ENCODE peak calls at places on chromosomes 16 and 17, in six cellular contexts. One of them, this sample, is unnamed.

GRCh38 chr16:66408181-66409048 is 18.7 kb upstream of the BEAN1 start:
- DNase-seq in colonic mucosa: peak; percentile 30
- DNase-seq in astrocyte of the spinal cord: peak; percentile 81
- DNase-seq in left ventricle myocardium inferior: peak; percentile 42
- DNase-seq in fibroblast of mammary gland: peak; percentile 86
- DNase-seq in CD4-positive, CD25-positive, alpha-beta regulatory T cell: no peak
- DNase-seq in this sample: no peak

GRCh38 chr16:85690469-85691064 is 1.8 kb upstream of the GINS2 start:
- DNase-seq in colonic mucosa: no peak
- DNase-seq in astrocyte of the spinal cord: no peak
- DNase-seq in left ventricle myocardium inferior: no peak
- DNase-seq in fibroblast of mammary gland: no peak
- DNase-seq in CD4-positive, CD25-positive, alpha-beta regulatory T cell: no peak
- DNase-seq in this sample: no peak

GRCh38 chr17:76268015-76268749 is 3.0 kb downstream of the UBALD2 start:
- DNase-seq in colonic mucosa: peak; percentile 77
- DNase-seq in astrocyte of the spinal cord: peak; percentile 67
- DNase-seq in left ventricle myocardium inferior: peak; percentile 84
- DNase-seq in fibroblast of mammary gland: peak; percentile 84
- DNase-seq in CD4-positive, CD25-positive, alpha-beta regulatory T cell: peak; percentile 54
- DNase-seq in this sample: no peak

GRCh38 chr17:78999947-79000395 is 9.6 kb downstream of the CANT1 start:
- DNase-seq in colonic mucosa: no peak
- DNase-seq in astrocyte of the spinal cord: no peak
- DNase-seq in left ventricle myocardium inferior: no peak
- DNase-seq in fibroblast of mammary gland: no peak
- DNase-seq in CD4-positive, CD25-positive, alpha-beta regulatory T cell: no peak
- DNase-seq in this sample: no peak

GRCh38 chr16:53502331-53503269 is at the start of gene AKTIP:
- DNase-seq in colonic mucosa: peak; percentile 80
- DNase-seq in astrocyte of the spinal cord: peak; percentile 37
- DNase-seq in left ventricle myocardium inferior: peak; percentile 37
- DNase-seq in fibroblast of mammary gland: peak; percentile 35
- DNase-seq in CD4-positive, CD25-positive, alpha-beta regulatory T cell: peak; percentile 23
- DNase-seq in this sample: no peak

GRCh38 chr16:13036600-13036999 is 135.2 kb downstream of the SHISA9 start:
- DNase-seq in colonic mucosa: peak; percentile 32
- DNase-seq in astrocyte of the spinal cord: peak; percentile 47
- DNase-seq in left ventricle myocardium inferior: peak; percentile 19
- DNase-seq in fibroblast of mammary gland: peak; percentile 34
- DNase-seq in CD4-positive, CD25-positive, alpha-beta regulatory T cell: no peak
- DNase-seq in this sample: no peak

GRCh38 chr17:751269-752001 is 629 bp downstream of the GEMIN4 start:
- DNase-seq in colonic mucosa: peak; percentile 44
- DNase-seq in astrocyte of the spinal cord: peak; percentile 34
- DNase-seq in left ventricle myocardium inferior: peak; percentile 26
- DNase-seq in fibroblast of mammary gland: peak; percentile 49
- DNase-seq in CD4-positive, CD25-positive, alpha-beta regulatory T cell: peak; percentile 28
- DNase-seq in this sample: no peak

GRCh38 chr17:34556384-34556783 is 23.0 kb upstream of the TMEM132E start:
- DNase-seq in colonic mucosa: no peak
- DNase-seq in astrocyte of the spinal cord: no peak
- DNase-seq in left ventricle myocardium inferior: no peak
- DNase-seq in fibroblast of mammary gland: peak; percentile 13
- DNase-seq in CD4-positive, CD25-positive, alpha-beta regulatory T cell: no peak
- DNase-seq in this sample: no peak

GRCh38 chr17:70127221-70127873 is 42.0 kb upstream of the KCNJ2 start:
- DNase-seq in colonic mucosa: no peak
- DNase-seq in astrocyte of the spinal cord: no peak
- DNase-seq in left ventricle myocardium inferior: no peak
- DNase-seq in fibroblast of mammary gland: no peak
- DNase-seq in CD4-positive, CD25-positive, alpha-beta regulatory T cell: no peak
- DNase-seq in this sample: no peak

GRCh38 chr16:81902025-81902424 is 109.2 kb downstream of the SDR42E1 start:
- DNase-seq in colonic mucosa: no peak
- DNase-seq in astrocyte of the spinal cord: peak; percentile 18
- DNase-seq in left ventricle myocardium inferior: no peak
- DNase-seq in fibroblast of mammary gland: no peak
- DNase-seq in CD4-positive, CD25-positive, alpha-beta regulatory T cell: no peak
- DNase-seq in this sample: no peak

DNA sequence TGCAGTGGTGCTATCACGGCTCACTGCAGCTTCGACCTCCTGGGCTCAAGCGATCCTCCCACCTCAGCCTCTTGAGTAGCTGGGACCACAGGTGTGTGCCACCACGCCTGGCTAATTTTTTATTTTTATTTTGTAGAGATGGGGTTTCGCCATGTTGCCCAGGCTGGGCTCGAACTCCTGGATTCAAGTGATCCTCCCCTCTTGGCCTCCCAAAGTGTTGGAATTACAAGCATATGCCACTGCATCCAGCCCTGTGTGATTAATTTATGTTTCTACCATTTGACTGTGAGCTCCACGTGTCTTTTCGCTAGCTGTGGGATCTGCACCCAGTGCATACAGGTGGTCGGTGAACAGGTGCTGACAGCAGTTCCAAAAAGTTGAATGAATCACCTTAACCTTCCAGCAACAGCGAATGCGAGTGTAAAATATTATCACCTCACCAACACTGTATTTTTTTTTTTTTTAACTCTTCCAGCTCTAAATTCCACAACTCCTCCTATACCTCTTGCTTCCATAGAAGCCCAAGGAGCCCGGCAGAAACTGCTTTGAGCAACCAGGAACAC is 481 bp upstream of the NUDT7 start:
- DNase-seq in colonic mucosa: no peak
- DNase-seq in astrocyte of the spinal cord: no peak
- DNase-seq in left ventricle myocardium inferior: no peak
- DNase-seq in fibroblast of mammary gland: no peak
- DNase-seq in CD4-positive, CD25-positive, alpha-beta regulatory T cell: no peak
- DNase-seq in this sample: no peak
- H3K4me3 ChIP-seq in colonic mucosa: peak overlapping the region; percentile 11
- H3K4me3 ChIP-seq in astrocyte of the spinal cord: no peak overlapping the region
- H3K4me3 ChIP-seq in left ventricle myocardium inferior: peak overlapping the region; percentile 79
- H3K4me3 ChIP-seq in fibroblast of mammary gland: peak overlapping the region; percentile 30
- H3K4me3 ChIP-seq in CD4-positive, CD25-positive, alpha-beta regulatory T cell: peak overlapping the region; percentile 85
- H3K4me3 ChIP-seq in this sample: peak overlapping the region; percentile 78

GRCh38 chr17:15501788-15502187 is 34.4 kb upstream of the CDRT4 start:
- DNase-seq in colonic mucosa: no peak
- DNase-seq in astrocyte of the spinal cord: no peak
- DNase-seq in left ventricle myocardium inferior: no peak
- DNase-seq in fibroblast of mammary gland: no peak
- DNase-seq in CD4-positive, CD25-positive, alpha-beta regulatory T cell: no peak
- DNase-seq in this sample: no peak
- H3K4me3 ChIP-seq in colonic mucosa: no peak overlapping the region
- H3K4me3 ChIP-seq in astrocyte of the spinal cord: no peak overlapping the region
- H3K4me3 ChIP-seq in left ventricle myocardium inferior: peak overlapping the region; percentile 60
- H3K4me3 ChIP-seq in fibroblast of mammary gland: no peak overlapping the region
- H3K4me3 ChIP-seq in CD4-positive, CD25-positive, alpha-beta regulatory T cell: no peak overlapping the region
- H3K4me3 ChIP-seq in this sample: no peak overlapping the region

GRCh38 chr17:2267354-2267753 is 36.2 kb downstream of the SMG6 start:
- DNase-seq in colonic mucosa: no peak
- DNase-seq in astrocyte of the spinal cord: no peak
- DNase-seq in left ventricle myocardium inferior: no peak
- DNase-seq in fibroblast of mammary gland: no peak
- DNase-seq in CD4-positive, CD25-positive, alpha-beta regulatory T cell: no peak
- DNase-seq in this sample: no peak

GRCh38 chr17:2264023-2264860 is 39.3 kb downstream of the SMG6 start:
- DNase-seq in colonic mucosa: no peak
- DNase-seq in astrocyte of the spinal cord: peak; percentile 47
- DNase-seq in left ventricle myocardium inferior: no peak
- DNase-seq in fibroblast of mammary gland: peak; percentile 56
- DNase-seq in CD4-positive, CD25-positive, alpha-beta regulatory T cell: no peak
- DNase-seq in this sample: no peak

GRCh38 chr17:2263183-2263954 is 40.2 kb downstream of the SMG6 start:
- DNase-seq in colonic mucosa: no peak
- DNase-seq in astrocyte of the spinal cord: peak; percentile 57
- DNase-seq in left ventricle myocardium inferior: no peak
- DNase-seq in fibroblast of mammary gland: peak; percentile 53
- DNase-seq in CD4-positive, CD25-positive, alpha-beta regulatory T cell: no peak
- DNase-seq in this sample: no peak

GRCh38 chr17:2266865-2267228 is 36.7 kb downstream of the SMG6 start:
- DNase-seq in colonic mucosa: no peak
- DNase-seq in astrocyte of the spinal cord: no peak
- DNase-seq in left ventricle myocardium inferior: no peak
- DNase-seq in fibroblast of mammary gland: no peak
- DNase-seq in CD4-positive, CD25-positive, alpha-beta regulatory T cell: no peak
- DNase-seq in this sample: no peak

GRCh38 chr17:2266045-2266864 is 37.3 kb downstream of the SMG6 start:
- DNase-seq in colonic mucosa: peak; percentile 39
- DNase-seq in astrocyte of the spinal cord: no peak
- DNase-seq in left ventricle myocardium inferior: no peak
- DNase-seq in fibroblast of mammary gland: no peak
- DNase-seq in CD4-positive, CD25-positive, alpha-beta regulatory T cell: peak; percentile 64
- DNase-seq in this sample: no peak
- H3K4me3 ChIP-seq in colonic mucosa: no peak overlapping the region
- H3K4me3 ChIP-seq in astrocyte of the spinal cord: no peak overlapping the region
- H3K4me3 ChIP-seq in left ventricle myocardium inferior: no peak overlapping the region
- H3K4me3 ChIP-seq in fibroblast of mammary gland: no peak overlapping the region
- H3K4me3 ChIP-seq in CD4-positive, CD25-positive, alpha-beta regulatory T cell: peak overlapping the region; percentile 82
- H3K4me3 ChIP-seq in this sample: no peak overlapping the region

DNA sequence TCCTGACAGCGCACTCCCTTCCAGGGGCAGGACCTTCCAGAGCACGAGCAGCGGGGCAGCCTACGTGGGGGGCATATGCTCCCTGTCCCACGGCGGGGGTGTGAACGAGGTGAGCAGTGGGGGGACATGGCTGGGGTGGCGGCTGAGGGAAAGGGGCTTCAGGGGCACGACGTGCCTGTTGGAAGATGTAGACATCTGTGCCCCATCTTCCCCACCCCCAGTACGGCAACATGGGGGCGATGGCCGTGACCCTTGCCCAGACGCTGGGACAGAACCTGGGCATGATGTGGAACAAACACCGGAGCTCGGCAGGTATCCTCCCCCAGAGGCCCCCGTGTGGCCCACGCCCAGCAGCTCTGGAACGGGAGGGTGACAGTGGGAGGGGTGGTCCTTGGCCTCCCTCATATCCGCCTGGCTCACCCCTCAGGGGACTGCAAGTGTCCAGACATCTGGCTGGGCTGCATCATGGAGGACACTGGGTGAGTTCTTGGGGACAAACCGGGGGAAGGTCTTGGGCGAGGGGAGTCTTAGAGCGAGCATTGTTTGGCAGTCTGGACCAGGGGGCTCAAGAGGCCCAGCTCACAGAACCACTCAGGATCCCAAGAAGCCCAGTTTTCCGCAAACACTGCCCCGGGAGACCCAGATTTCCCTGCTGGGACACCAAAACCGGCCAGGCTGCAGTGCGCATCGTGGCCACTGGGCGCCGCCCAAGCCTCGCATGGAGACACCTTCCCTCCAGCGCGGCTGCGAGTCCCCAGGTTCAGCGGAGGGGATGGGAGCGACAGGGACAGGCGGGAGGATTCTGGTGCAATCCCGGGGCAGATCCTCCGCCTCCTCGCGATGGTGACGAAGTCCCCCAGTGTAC is 15.7 kb downstream of the ADAM11 start:
- DNase-seq in colonic mucosa: peak; percentile 95
- DNase-seq in astrocyte of the spinal cord: peak; percentile 63
- DNase-seq in left ventricle myocardium inferior: peak; percentile 88
- DNase-seq in fibroblast of mammary gland: peak; percentile 65
- DNase-seq in CD4-positive, CD25-positive, alpha-beta regulatory T cell: peak; percentile 76
- DNase-seq in this sample: peak; percentile 88
- H3K4me3 ChIP-seq in colonic mucosa: peak overlapping the region; percentile 49
- H3K4me3 ChIP-seq in astrocyte of the spinal cord: peak overlapping the region; percentile 58
- H3K4me3 ChIP-seq in left ventricle myocardium inferior: peak overlapping the region; percentile 79
- H3K4me3 ChIP-seq in fibroblast of mammary gland: peak overlapping the region; percentile 61
- H3K4me3 ChIP-seq in CD4-positive, CD25-positive, alpha-beta regulatory T cell: peak overlapping the region; percentile 37
- H3K4me3 ChIP-seq in this sample: peak overlapping the region; percentile 43

This sample was measured in RWPE2.